ENCODE peak calls at places on chromosomes 6 and 20, in six cellular contexts. H, E, K, J, M and D are unnamed samples.

GRCh38 chr20:57659131-57659788 is 39.0 kb upstream of the ZBP1 start:
- DNase-seq in K (peak), J (peak), H (peak), E (no peak), M (no peak), D (no peak)

GRCh38 chr20:51237278-51237677 is 214.4 kb upstream of the KCNG1 start:
- DNase-seq in H (no peak), E (peak), K (peak), M (no peak), J (no peak), D (no peak)

GRCh38 chr6:38436726-38437465 is 202.8 kb downstream of the BTBD9 start:
- DNase-seq in H (no peak), M (no peak), K (no peak), E (peak), J (no peak), D (peak)

GRCh38 chr6:68533339-68533795 is 101.7 kb upstream of the ADGRB3 start:
- DNase-seq in K (no peak), J (no peak), E (no peak), H (no peak), M (no peak), D (no peak)

GRCh38 chr6:7131390-7131789 is 23.6 kb downstream of the RREB1 start:
- DNase-seq in E (no peak), J (no peak), M (no peak), K (no peak), H (no peak), D (no peak)

GRCh38 chr6:42367353-42368011 is 84.2 kb downstream of the TRERF1 start:
- DNase-seq in K (no peak), E (peak), J (no peak), M (no peak), H (no peak), D (peak)

GRCh38 chr20:44204156-44204831 is 6.3 kb downstream of the OSER1 start:
- DNase-seq in H (no peak), K (peak), E (peak), M (peak), J (no peak), D (peak)

GRCh38 chr6:113969888-113970807 is 800 bp downstream of the HDAC2 start:
- DNase-seq in M (no peak), K (no peak), E (peak), H (peak), J (peak), D (peak)

GRCh38 chr6:14038636-14039035 is 78.9 kb upstream of the CD83 start:
- DNase-seq in E (peak), H (no peak), J (no peak), M (no peak), K (no peak), D (peak)

GRCh38 chr20:4483481-4483880 is 238.2 kb upstream of the PRND start:
- DNase-seq in M (no peak), H (no peak), K (no peak), J (no peak), E (peak), D (peak)

GRCh38 chr20:35108921-35109320 is 16.3 kb upstream of the TRPC4AP start:
- DNase-seq in M (no peak), K (no peak), H (no peak), J (no peak), E (no peak), D (no peak)

GRCh38 chr20:54397292-54398155 is 77.9 kb upstream of the DOK5 start:
- DNase-seq in E (no peak), J (no peak), K (no peak), M (no peak), H (no peak), D (no peak)

GRCh38 chr6:70281923-70282902 is 20.7 kb downstream of the COL9A1 start:
- DNase-seq in E (no peak), M (no peak), J (no peak), H (no peak), K (no peak), D (no peak)

GRCh38 chr6:37314803-37315515 is 38.8 kb upstream of the RNF8 start:
- DNase-seq in H (peak), J (no peak), E (peak), M (no peak), K (no peak), D (peak)

GRCh38 chr6:45479834-45480696 is 102.3 kb upstream of the SUPT3H start:
- DNase-seq in K (no peak), H (no peak), M (peak), E (peak), J (no peak), D (peak)

GRCh38 chr6:138815797-138816528 is 20.1 kb downstream of the ECT2L start:
- DNase-seq in M (peak), H (peak), J (no peak), K (no peak), E (peak), D (peak)

GRCh38 chr6:116111552-116112528 is 11.2 kb downstream of the NT5DC1 start:
- DNase-seq in K (no peak), J (no peak), E (peak), M (no peak), H (peak), D (peak)

GRCh38 chr6:17354700-17355403 is 38.5 kb upstream of the CAP2 start:
- DNase-seq in K (no peak), M (peak), H (no peak), E (peak), J (no peak), D (peak)

GRCh38 chr6:56356431-56356830 is 109.1 kb upstream of the COL21A1 start:
- DNase-seq in J (no peak), K (no peak), E (peak), M (no peak), H (no peak), D (peak)

GRCh38 chr6:40477246-40478126 is 109.7 kb downstream of the LRFN2 start:
- DNase-seq in K (no peak), H (no peak), E (no peak), M (no peak), J (no peak), D (peak)

GRCh38 chr20:54275359-54276108 is 67.6 kb downstream of the PFDN4 start:
- DNase-seq in M (no peak), J (no peak), H (no peak), K (no peak), E (no peak), D (no peak)

GRCh38 chr6:41343641-41344187 is 8.3 kb downstream of the NCR2 start:
- DNase-seq in H (no peak), M (no peak), E (no peak), K (no peak), J (no peak), D (no peak)

GRCh38 chr20:5400164-5400762 is 83.5 kb upstream of the PROKR2 start:
- DNase-seq in J (no peak), K (no peak), M (no peak), H (no peak), E (peak), D (peak)

GRCh38 chr20:58688838-58689237 is 3.8 kb upstream of the NPEPL1 start:
- DNase-seq in J (no peak), M (no peak), E (peak), K (peak), H (no peak), D (peak)

DNA sequence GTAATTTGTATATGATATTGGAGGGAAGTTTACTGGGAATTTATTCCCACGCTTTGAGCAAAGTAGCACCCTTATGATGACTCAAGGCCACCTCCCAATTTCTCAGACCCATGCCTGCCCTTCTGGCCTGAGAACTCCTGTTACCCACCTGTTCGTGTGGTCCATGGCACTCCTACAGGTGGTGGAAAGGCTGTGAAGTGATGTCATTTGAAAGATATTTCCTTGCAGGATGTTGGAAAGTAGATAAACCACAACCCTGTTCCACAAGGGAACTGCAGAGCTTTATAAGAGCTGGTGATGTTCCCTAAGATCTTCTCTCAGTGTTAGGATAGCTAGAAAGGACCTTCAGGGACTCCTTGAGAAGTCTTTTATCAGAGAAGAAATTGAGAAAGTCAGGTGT is 70.5 kb downstream of the ADGRG6 start:
- DNase-seq in K (no peak), H (no peak), J (no peak), M (no peak), E (peak), D (peak)
- TF ChIP-seq CTCF in K (no peak), H (no peak), J (no peak), M (no peak), E (no peak), D (no peak)

DNA sequence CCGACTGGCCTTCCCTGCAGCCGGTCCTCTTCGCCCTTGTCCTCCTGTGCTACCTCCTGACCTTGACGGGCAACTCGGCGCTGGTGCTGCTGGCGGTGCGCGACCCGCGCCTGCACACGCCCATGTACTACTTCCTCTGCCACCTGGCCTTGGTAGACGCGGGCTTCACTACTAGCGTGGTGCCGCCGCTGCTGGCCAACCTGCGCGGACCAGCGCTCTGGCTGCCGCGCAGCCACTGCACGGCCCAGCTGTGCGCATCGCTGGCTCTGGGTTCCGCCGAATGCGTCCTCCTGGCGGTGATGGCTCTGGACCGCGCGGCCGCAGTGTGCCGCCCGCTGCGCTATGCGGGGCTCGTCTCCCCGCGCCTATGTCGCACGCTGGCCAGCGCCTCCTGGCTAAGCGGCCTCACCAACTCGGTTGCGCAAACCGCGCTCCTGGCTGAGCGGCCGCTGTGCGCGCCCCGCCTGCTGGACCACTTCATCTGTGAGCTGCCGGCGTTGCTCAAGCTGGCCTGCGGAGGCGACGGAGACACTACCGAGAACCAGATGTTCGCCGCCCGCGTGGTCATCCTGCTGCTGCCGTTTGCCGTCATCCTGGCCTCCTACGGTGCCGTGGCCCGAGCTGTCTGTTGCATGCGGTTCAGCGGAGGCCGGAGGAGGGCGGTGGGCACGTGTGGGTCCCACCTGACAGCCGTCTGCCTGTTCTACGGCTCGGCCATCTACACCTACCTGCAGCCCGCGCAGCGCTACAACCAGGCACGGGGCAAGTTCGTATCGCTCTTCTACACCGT is 6.1 kb downstream of the UBD start:
- DNase-seq in J (no peak), K (peak), M (no peak), H (peak), E (peak), D (peak)
- H3K4me3 ChIP-seq in J (peak), K (peak), M (peak), H (peak), E (no peak), D (peak)

DNA sequence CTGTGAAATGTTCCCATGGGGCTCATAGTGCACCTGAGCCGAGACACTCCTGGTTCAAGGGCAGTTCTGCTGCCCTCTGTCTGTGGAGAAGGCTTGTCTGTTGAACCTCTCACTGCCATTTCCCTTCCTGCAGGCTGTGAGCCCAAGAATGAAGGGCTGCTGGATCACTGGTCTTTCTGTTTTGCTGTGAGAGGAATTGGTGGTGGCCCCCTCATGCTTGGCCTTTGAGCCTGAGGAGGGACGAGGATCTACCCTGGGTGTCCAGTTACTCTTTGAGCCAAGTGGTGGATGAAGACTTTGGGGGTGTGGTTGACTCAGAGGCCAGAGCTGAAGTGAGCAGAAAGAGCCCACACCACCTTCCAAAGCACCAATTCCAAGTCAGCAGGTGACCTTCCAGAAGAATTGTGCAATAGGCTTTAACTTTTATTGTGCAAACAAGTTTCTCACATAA is 101.3 kb downstream of the PHACTR3 start:
- DNase-seq in M (no peak), J (no peak), E (no peak), K (no peak), H (no peak), D (no peak)
- TF ChIP-seq CTCF in M (no peak), J (no peak), E (no peak), K (no peak), H (no peak), D (no peak)

DNA sequence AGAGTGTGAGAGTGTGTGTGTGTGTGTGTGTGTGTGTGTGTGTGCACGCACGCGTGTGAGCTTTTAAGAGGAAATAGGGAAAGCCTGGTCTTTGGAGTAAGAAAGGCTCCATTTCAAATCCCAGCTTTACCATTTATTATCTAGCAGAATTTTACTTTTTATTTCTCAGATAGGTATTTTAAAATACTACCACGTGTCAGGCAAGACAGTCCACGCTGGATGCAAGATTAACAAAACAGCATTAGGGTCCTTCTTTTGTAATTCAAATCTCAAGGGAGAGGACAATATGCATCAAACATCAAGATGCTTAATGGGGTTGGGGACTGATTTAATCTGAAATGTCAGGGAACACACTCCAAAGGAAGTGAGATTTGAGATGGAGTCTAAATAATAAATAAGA is 768.8 kb downstream of the PHF3 start:
- DNase-seq in E (no peak), K (no peak), J (no peak), H (no peak), M (no peak), D (no peak)
- H3K4me3 ChIP-seq in E (no peak), K (no peak), J (no peak), H (no peak), M (no peak), D (no peak)

DNA sequence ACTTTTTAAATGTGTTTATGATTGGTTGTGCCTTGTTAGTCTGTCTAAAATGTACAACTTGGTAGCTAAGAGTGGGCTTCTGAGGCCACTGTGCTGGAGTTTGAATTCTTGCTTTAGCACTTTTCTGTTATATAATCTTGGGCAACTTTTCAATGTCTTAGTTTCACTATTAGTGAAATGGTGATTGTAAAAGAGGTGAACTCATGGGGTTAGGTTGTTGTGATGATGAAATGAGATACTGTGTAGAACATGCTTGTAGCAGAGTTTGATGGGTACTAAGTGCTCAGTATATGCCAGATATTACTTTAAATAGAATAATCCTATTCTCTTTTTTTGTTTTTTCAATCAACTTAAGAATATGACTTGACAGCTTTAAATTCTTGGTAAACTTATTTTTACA is 624.7 kb downstream of the CD109 start:
- DNase-seq in M (no peak), J (no peak), H (no peak), K (no peak), E (peak), D (peak)
- TF ChIP-seq CTCF in M (no peak), J (no peak), H (no peak), K (no peak), E (no peak), D (no peak)

DNA sequence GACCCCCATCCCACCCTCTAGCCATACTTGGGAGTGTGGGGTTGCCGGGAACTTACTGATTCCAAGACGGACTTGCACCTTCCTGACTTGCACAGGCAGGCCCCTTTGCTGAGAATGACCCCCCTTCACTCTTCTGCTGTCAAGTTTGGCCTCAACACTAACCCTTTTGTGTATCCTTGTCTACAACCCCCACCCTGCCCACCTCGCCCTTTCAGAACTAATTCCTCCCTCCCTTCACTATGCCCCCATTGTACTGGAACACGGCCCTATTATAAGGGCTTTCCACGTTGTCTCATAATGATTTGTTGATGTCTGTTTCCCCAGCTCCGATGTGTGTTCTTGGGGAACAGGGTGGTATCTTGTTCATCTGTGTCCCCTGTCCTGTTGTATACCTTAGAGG is 4.4 kb upstream of the NEDD9 start:
- DNase-seq in E (no peak), J (no peak), K (no peak), M (no peak), H (no peak), D (no peak)
- H3K4me3 ChIP-seq in E (no peak), J (no peak), K (no peak), M (no peak), H (no peak), D (no peak)

DNA sequence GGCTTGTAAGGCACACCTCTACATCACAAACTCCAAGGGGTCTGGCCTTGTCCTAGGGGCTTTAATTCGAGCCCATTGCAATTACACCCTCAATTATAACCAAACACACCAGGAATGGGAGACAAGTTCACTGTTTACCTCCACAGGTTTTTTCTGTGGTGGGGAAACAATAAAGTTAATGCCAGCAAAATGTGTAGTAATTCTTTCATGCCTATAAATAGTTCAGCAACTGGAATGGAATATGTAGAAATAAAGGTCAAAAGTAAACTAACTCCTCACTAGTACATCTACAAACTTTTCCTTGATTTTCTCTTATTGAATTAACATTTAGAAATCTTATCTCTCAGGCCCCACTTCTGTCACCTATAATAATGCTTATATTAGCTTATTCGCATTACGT is 27.1 kb upstream of the RIPK1 start:
- DNase-seq in H (no peak), K (no peak), E (no peak), J (no peak), M (no peak), D (no peak)
- TF ChIP-seq CTCF in H (no peak), K (no peak), E (no peak), J (no peak), M (no peak), D (no peak)

DNA sequence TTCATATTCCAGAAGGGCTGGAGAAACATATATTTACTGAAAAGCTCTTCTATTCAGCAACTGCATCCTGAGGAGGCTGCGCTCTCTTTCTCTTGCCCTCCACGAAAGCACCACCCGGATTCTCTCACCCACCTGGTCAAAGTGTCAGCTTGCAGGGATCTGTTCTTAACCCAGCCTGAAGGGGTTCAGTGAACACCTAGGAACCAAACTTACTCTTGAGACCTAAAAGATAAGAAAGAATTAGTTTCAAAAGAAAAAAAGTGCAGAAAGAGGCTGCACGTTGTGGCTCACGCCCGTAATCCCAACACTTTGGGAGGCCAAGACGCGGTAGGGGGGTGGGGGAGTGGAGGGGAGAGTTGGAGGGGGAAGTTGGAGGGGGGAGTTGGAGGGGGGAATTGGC is 18.5 kb downstream of the GPX5 start:
- DNase-seq in J (no peak), H (no peak), E (no peak), K (no peak), M (no peak), D (no peak)
- H3K4me3 ChIP-seq in J (peak), H (no peak), E (peak), K (no peak), M (no peak), D (peak)